ENCODE peak calls at places on chromosomes 3 and 15, in eight cellular contexts. U is mucosa of descending colon; W is endothelial cell; V is globus pallidus; Q is CD8-positive, alpha-beta T cell; Y is AG04449; C is brain microvascular endothelial cell; M is fibroblast of pulmonary artery. P is an unnamed sample.

GRCh38 chr3:52532838-52533622 is 627 bp downstream of the NT5DC2 start:
- DNase-seq in U (peak; percentile 62), W (peak; percentile 46), V (no peak), Q (peak; percentile 25), Y (no peak), C (no peak), M (peak; percentile 12), P (no peak)

GRCh38 chr15:70086636-70087035 is 11.1 kb downstream of the TLE3 start:
- DNase-seq in U (no peak), W (no peak), V (no peak), Q (no peak), Y (no peak), C (no peak), M (no peak), P (no peak)

GRCh38 chr3:127542441-127542952 is 48.0 kb downstream of the TPRA1 start:
- DNase-seq in U (peak; percentile 69), W (no peak), V (no peak), Q (no peak), Y (no peak), C (no peak), M (no peak), P (peak; percentile 91)

GRCh38 chr3:64530434-64531049 is 157.3 kb downstream of the ADAMTS9 start:
- DNase-seq in U (no peak), W (peak; percentile 58), V (peak; percentile 38), Q (no peak), Y (no peak), C (peak; percentile 56), M (peak; percentile 68), P (no peak)

GRCh38 chr3:6915898-6916297 is 55.0 kb downstream of the GRM7 start:
- DNase-seq in U (no peak), W (no peak), V (no peak), Q (no peak), Y (no peak), C (no peak), M (no peak), P (no peak)

GRCh38 chr15:84823580-84823878 is 6.4 kb downstream of the ALPK3 start:
- DNase-seq in U (no peak), W (no peak), V (no peak), Q (no peak), Y (no peak), C (no peak), M (no peak), P (no peak)

GRCh38 chr3:12579919-12580318 is 23.0 kb downstream of the MKRN2 start:
- DNase-seq in U (no peak), W (no peak), V (no peak), Q (no peak), Y (no peak), C (peak; percentile 37), M (peak; percentile 58), P (no peak)

GRCh38 chr3:57128863-57129602 is 36.1 kb downstream of the IL17RD start:
- DNase-seq in U (no peak), W (no peak), V (no peak), Q (no peak), Y (no peak), C (no peak), M (no peak), P (no peak)

P was measured in lower lobe of right lung.